ENCODE peak calls at places on chromosomes 4 and X, in five cellular contexts. One of them, this sample, is unnamed. For H3K27me3 and H3K36me3, the result is how much of the 10 kb centered on the place peaks cover.

GRCh38 chr4:189341881-189342280 is 598.8 kb upstream of the FRG1 start:
- DNase-seq in astrocyte: no peak
- DNase-seq in body of pancreas: no peak
- DNase-seq in tibial artery: no peak
- DNase-seq in Karpas-422: no peak
- DNase-seq in this sample: no peak

GRCh38 chr4:22593933-22594332 is 78.1 kb upstream of the ADGRA3 start:
- DNase-seq in astrocyte: no peak
- DNase-seq in body of pancreas: no peak
- DNase-seq in tibial artery: no peak
- DNase-seq in Karpas-422: no peak
- DNase-seq in this sample: no peak

GRCh38 chr4:61661960-61662359 is 461.8 kb downstream of the ADGRL3 start:
- DNase-seq in astrocyte: no peak
- DNase-seq in body of pancreas: no peak
- DNase-seq in tibial artery: no peak
- DNase-seq in Karpas-422: no peak
- DNase-seq in this sample: no peak

GRCh38 chr4:80322716-80323115 is 12.8 kb upstream of the CFAP299 start:
- DNase-seq in astrocyte: peak
- DNase-seq in body of pancreas: no peak
- DNase-seq in tibial artery: no peak
- DNase-seq in Karpas-422: no peak
- DNase-seq in this sample: no peak

GRCh38 chrX:154428176-154429171 is at the start of gene ATP6AP1:
- DNase-seq in astrocyte: peak
- DNase-seq in body of pancreas: peak
- DNase-seq in tibial artery: peak
- DNase-seq in Karpas-422: peak
- DNase-seq in this sample: peak

GRCh38 chr4:170111546-170111945 is 21.8 kb upstream of the AADAT start:
- DNase-seq in astrocyte: no peak
- DNase-seq in body of pancreas: no peak
- DNase-seq in tibial artery: no peak
- DNase-seq in Karpas-422: no peak
- DNase-seq in this sample: no peak

GRCh38 chr4:107616838-107617389 is 103.1 kb downstream of the PAPSS1 start:
- DNase-seq in astrocyte: no peak
- DNase-seq in body of pancreas: no peak
- DNase-seq in tibial artery: no peak
- DNase-seq in Karpas-422: no peak
- DNase-seq in this sample: no peak

GRCh38 chr4:55947912-55948725 is 626 bp upstream of the CEP135 start:
- DNase-seq in astrocyte: peak
- DNase-seq in body of pancreas: peak
- DNase-seq in tibial artery: no peak
- DNase-seq in Karpas-422: peak
- DNase-seq in this sample: peak

GRCh38 chr4:95549246-95550138 is 719 bp upstream of the UNC5C start:
- DNase-seq in astrocyte: peak
- DNase-seq in body of pancreas: peak
- DNase-seq in tibial artery: peak
- DNase-seq in Karpas-422: no peak
- DNase-seq in this sample: peak

GRCh38 chr4:3256230-3257124 is 7.5 kb downstream of the MSANTD1 start:
- DNase-seq in astrocyte: no peak
- DNase-seq in body of pancreas: no peak
- DNase-seq in tibial artery: peak
- DNase-seq in Karpas-422: no peak
- DNase-seq in this sample: no peak

GRCh38 chr4:126071346-126072333 is 756.9 kb downstream of the FAT4 start:
- DNase-seq in astrocyte: peak
- DNase-seq in body of pancreas: peak
- DNase-seq in tibial artery: no peak
- DNase-seq in Karpas-422: no peak
- DNase-seq in this sample: peak

GRCh38 chrX:63115196-63115595 is 235.9 kb downstream of the SPIN4 start:
- DNase-seq in astrocyte: no peak
- DNase-seq in body of pancreas: no peak
- DNase-seq in tibial artery: no peak
- DNase-seq in Karpas-422: no peak
- DNase-seq in this sample: no peak

GRCh38 chr4:156408749-156409148 is 455.1 kb upstream of the CTSO start:
- DNase-seq in astrocyte: no peak
- DNase-seq in body of pancreas: no peak
- DNase-seq in tibial artery: no peak
- DNase-seq in Karpas-422: no peak
- DNase-seq in this sample: no peak

GRCh38 chrX:27186671-27187070 is 276.5 kb downstream of the PPP4R3C start:
- DNase-seq in astrocyte: no peak
- DNase-seq in body of pancreas: peak
- DNase-seq in tibial artery: no peak
- DNase-seq in Karpas-422: peak
- DNase-seq in this sample: peak

DNA sequence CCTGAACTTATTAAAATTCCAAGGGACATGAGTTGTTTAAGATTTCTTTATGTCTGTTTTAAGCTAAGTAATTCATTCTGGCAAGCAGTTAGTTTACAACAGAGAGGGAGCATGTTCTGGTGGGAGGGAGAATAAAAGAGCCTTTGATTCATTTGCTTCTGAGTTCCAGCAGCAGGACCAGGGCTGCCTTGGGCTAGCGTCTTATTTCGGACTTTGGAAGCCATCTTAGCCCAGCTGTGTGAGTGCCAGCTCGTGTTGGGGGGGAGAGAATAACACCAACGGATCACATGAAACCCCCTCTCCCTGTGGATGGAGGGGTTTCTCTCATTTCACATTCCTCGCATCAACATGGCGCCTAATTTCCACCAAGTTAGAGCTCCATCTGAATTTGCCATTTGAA is 7.3 kb downstream of the GAB1 start:
- DNase-seq in astrocyte: no peak
- DNase-seq in body of pancreas: no peak
- DNase-seq in tibial artery: no peak
- DNase-seq in Karpas-422: no peak
- DNase-seq in this sample: no peak
- H3K4me3 ChIP-seq in astrocyte: no peak
- H3K4me3 ChIP-seq in body of pancreas: no peak
- H3K4me3 ChIP-seq in tibial artery: no peak
- H3K4me3 ChIP-seq in Karpas-422: no peak
- H3K4me3 ChIP-seq in this sample: no peak

GRCh38 chr4:7823416-7823824 is 116.2 kb downstream of the AFAP1 start:
- DNase-seq in astrocyte: no peak
- DNase-seq in body of pancreas: peak
- DNase-seq in tibial artery: peak
- DNase-seq in Karpas-422: no peak
- DNase-seq in this sample: no peak

GRCh38 chr4:7822858-7823257 is 116.8 kb downstream of the AFAP1 start:
- DNase-seq in astrocyte: no peak
- DNase-seq in body of pancreas: no peak
- DNase-seq in tibial artery: peak
- DNase-seq in Karpas-422: no peak
- DNase-seq in this sample: no peak

GRCh38 chr4:7819446-7819845 is 120.2 kb downstream of the AFAP1 start:
- DNase-seq in astrocyte: no peak
- DNase-seq in body of pancreas: no peak
- DNase-seq in tibial artery: no peak
- DNase-seq in Karpas-422: peak
- DNase-seq in this sample: no peak

GRCh38 chr4:7820031-7820825 is 119.4 kb downstream of the AFAP1 start:
- DNase-seq in astrocyte: no peak
- DNase-seq in body of pancreas: no peak
- DNase-seq in tibial artery: no peak
- DNase-seq in Karpas-422: peak
- DNase-seq in this sample: no peak

DNA sequence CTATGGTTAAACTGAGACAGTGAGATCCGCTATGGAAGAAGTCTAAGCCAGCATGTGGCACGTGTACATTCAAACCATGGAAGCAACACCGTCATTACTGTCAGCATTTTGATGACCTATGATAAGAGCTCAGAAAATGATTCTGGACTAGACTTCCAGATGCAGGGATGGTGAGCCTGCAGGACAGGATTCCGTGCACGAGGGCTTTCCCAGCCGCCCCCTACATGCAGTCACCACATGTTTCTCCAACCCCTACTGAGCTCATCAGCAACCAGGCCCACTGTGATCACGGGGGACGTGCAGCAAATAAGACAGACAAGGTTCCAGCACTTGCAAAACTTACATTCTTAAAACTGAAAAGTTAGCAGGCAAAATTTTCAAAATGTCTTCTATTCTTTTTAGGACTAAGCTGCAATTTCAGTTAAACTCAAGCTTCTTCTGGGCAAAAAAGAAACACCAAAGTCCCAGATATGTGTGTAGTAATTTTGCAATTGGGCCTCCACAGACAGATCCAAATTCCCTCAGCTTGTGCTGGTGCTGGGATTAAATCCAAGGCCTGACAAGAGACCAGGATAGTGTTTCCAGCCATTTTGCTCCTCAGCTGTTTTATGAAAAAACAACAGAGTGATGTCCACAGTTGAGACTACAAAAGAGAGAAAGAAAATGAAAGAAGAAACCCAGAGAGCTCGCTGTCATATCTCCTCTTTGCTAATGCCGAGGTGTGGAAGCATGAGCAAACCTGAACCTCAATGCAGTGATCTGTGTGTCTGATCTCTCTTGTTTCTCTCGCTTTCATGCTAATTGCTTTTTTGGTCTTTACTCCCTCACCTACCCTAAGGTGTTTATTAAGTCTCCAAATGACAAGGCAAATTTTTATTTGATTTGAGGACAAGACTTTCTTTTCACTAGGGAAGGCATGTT is 118.2 kb downstream of the AFAP1 start:
- DNase-seq in astrocyte: no peak
- DNase-seq in body of pancreas: no peak
- DNase-seq in tibial artery: no peak
- DNase-seq in Karpas-422: no peak
- DNase-seq in this sample: no peak
- H3K27me3 ChIP-seq in astrocyte: under half
- H3K27me3 ChIP-seq in body of pancreas: under half
- H3K27me3 ChIP-seq in tibial artery: under half
- H3K27me3 ChIP-seq in Karpas-422: under half
- H3K27me3 ChIP-seq in this sample: under half

GRCh38 chr4:113564493-113564892 is 197.0 kb downstream of the CAMK2D start:
- DNase-seq in astrocyte: no peak
- DNase-seq in body of pancreas: no peak
- DNase-seq in tibial artery: no peak
- DNase-seq in Karpas-422: peak
- DNase-seq in this sample: no peak
- H3K36me3 ChIP-seq in astrocyte: under half
- H3K36me3 ChIP-seq in body of pancreas: under half
- H3K36me3 ChIP-seq in tibial artery: under half
- H3K36me3 ChIP-seq in Karpas-422: under half
- H3K36me3 ChIP-seq in this sample: under half

GRCh38 chr4:23889368-23889767 is 479 bp downstream of the PPARGC1A start:
- DNase-seq in astrocyte: no peak
- DNase-seq in body of pancreas: no peak
- DNase-seq in tibial artery: no peak
- DNase-seq in Karpas-422: no peak
- DNase-seq in this sample: no peak
- H3K4me3 ChIP-seq in astrocyte: peak
- H3K4me3 ChIP-seq in body of pancreas: no peak
- H3K4me3 ChIP-seq in tibial artery: peak
- H3K4me3 ChIP-seq in Karpas-422: no peak
- H3K4me3 ChIP-seq in this sample: no peak

GRCh38 chr4:1051472-1051871 is 40.0 kb downstream of the FGFRL1 start:
- DNase-seq in astrocyte: no peak
- DNase-seq in body of pancreas: no peak
- DNase-seq in tibial artery: no peak
- DNase-seq in Karpas-422: no peak
- DNase-seq in this sample: no peak

GRCh38 chr4:1049591-1049905 is 38.1 kb downstream of the FGFRL1 start:
- DNase-seq in astrocyte: no peak
- DNase-seq in body of pancreas: peak
- DNase-seq in tibial artery: no peak
- DNase-seq in Karpas-422: no peak
- DNase-seq in this sample: no peak

GRCh38 chr4:1048781-1049590 is 37.6 kb downstream of the FGFRL1 start:
- DNase-seq in astrocyte: no peak
- DNase-seq in body of pancreas: peak
- DNase-seq in tibial artery: no peak
- DNase-seq in Karpas-422: no peak
- DNase-seq in this sample: no peak

GRCh38 chr4:1052231-1052671 is 40.8 kb downstream of the FGFRL1 start:
- DNase-seq in astrocyte: no peak
- DNase-seq in body of pancreas: no peak
- DNase-seq in tibial artery: no peak
- DNase-seq in Karpas-422: no peak
- DNase-seq in this sample: no peak

GRCh38 chr4:1050486-1051213 is 39.2 kb downstream of the FGFRL1 start:
- DNase-seq in astrocyte: no peak
- DNase-seq in body of pancreas: no peak
- DNase-seq in tibial artery: no peak
- DNase-seq in Karpas-422: no peak
- DNase-seq in this sample: no peak
- H3K27me3 ChIP-seq in astrocyte: under half
- H3K27me3 ChIP-seq in body of pancreas: under half
- H3K27me3 ChIP-seq in tibial artery: under half
- H3K27me3 ChIP-seq in Karpas-422: under half
- H3K27me3 ChIP-seq in this sample: under half

GRCh38 chr4:145148980-145149379 is 31.4 kb downstream of the OTUD4 start:
- DNase-seq in astrocyte: no peak
- DNase-seq in body of pancreas: no peak
- DNase-seq in tibial artery: no peak
- DNase-seq in Karpas-422: no peak
- DNase-seq in this sample: no peak

GRCh38 chr4:145155268-145155870 is 25.0 kb downstream of the OTUD4 start:
- DNase-seq in astrocyte: no peak
- DNase-seq in body of pancreas: no peak
- DNase-seq in tibial artery: no peak
- DNase-seq in Karpas-422: no peak
- DNase-seq in this sample: no peak

GRCh38 chr4:145154573-145154972 is 25.8 kb downstream of the OTUD4 start:
- DNase-seq in astrocyte: peak
- DNase-seq in body of pancreas: peak
- DNase-seq in tibial artery: no peak
- DNase-seq in Karpas-422: peak
- DNase-seq in this sample: peak

GRCh38 chr4:145153904-145154298 is 26.5 kb downstream of the OTUD4 start:
- DNase-seq in astrocyte: no peak
- DNase-seq in body of pancreas: no peak
- DNase-seq in tibial artery: no peak
- DNase-seq in Karpas-422: no peak
- DNase-seq in this sample: no peak

DNA sequence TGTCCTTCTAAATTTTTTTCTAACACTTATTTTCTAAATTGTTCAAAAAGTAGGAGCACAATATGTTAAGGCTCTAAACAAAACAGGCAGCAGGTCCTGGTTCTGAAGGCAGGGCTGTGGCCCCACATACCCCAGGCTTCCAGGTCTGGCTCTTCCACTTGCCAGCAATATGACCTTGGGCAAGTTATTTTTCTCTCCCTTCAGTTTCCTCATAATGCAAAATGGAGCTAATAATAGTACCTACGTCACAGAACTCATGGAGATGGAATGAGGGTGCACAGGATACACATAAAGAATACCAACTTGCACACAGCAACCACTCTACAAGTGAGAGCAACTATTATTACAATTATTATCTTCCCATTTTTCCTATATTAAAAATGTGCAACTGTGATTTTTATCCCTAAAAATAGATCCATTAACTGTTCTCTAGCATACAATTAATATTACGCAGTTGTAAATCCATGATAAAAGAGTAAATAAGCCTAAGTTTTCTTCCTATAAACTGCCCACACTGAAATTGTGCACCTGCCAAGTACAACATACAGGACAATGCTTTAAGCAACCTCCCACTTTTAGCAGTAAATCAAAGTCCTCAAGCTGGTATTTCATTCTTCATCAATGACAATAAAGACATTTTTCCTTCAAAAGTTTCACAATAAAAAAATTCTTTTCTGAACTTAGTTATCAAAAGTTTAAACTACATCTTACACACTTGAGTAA is 27.0 kb downstream of the OTUD4 start:
- DNase-seq in astrocyte: no peak
- DNase-seq in body of pancreas: peak
- DNase-seq in tibial artery: no peak
- DNase-seq in Karpas-422: no peak
- DNase-seq in this sample: no peak
- H3K36me3 ChIP-seq in astrocyte: under half
- H3K36me3 ChIP-seq in body of pancreas: under half
- H3K36me3 ChIP-seq in tibial artery: under half
- H3K36me3 ChIP-seq in Karpas-422: half or more
- H3K36me3 ChIP-seq in this sample: half or more

This sample was measured in HAP-1.